ENCODE peak calls at places on chromosome 22, in eight cellular contexts. C is breast epithelium, D is lung, V is endodermal cell, L is tibial artery, U is thoracic aorta, S is PC-3, N is spleen. E is an unnamed sample.
A peak's percentile ranks its signal among the peaks of the same experiment; 100 is the strongest.

GRCh38 chr22:31269892-31270574 is 22.3 kb downstream of the PIK3IP1 start:
- DNase-seq in D (no peak), C (no peak), L (no peak), N (no peak), S (no peak), U (no peak), V (peak; percentile 92), E (no peak)

GRCh38 chr22:30362632-30363281 is 6.0 kb downstream of the CCDC157 start:
- DNase-seq in C (no peak), N (no peak), S (no peak), D (no peak), L (no peak), V (peak; percentile 88), U (no peak), E (no peak)

GRCh38 chr22:44172370-44173108 is 8.2 kb upstream of the PARVG start:
- DNase-seq in S (no peak), N (peak; percentile 95), C (no peak), D (peak; percentile 76), L (peak; percentile 76), V (no peak), U (no peak), E (no peak)

GRCh38 chr22:25165785-25166184 is 33.9 kb upstream of the CRYBB3 start:
- DNase-seq in D (no peak), S (no peak), N (no peak), C (no peak), U (no peak), L (no peak), V (peak; percentile 41), E (no peak)

GRCh38 chr22:25437414-25438160 is 126.9 kb upstream of the GRK3 start:
- DNase-seq in D (no peak), V (peak; percentile 71), C (no peak), N (no peak), U (no peak), L (no peak), S (no peak), E (no peak)

GRCh38 chr22:20629401-20629800 is 122.0 kb downstream of the MED15 start:
- DNase-seq in N (no peak), L (no peak), D (no peak), S (no peak), V (no peak), C (no peak), U (no peak), E (no peak)

GRCh38 chr22:47289316-47289985 is 527.0 kb downstream of the TBC1D22A start:
- DNase-seq in C (peak; percentile 30), L (no peak), N (no peak), U (no peak), D (no peak), S (no peak), V (no peak), E (no peak)

GRCh38 chr22:28179392-28179791 is 260.3 kb upstream of the PITPNB start:
- DNase-seq in L (no peak), N (no peak), U (no peak), C (no peak), V (no peak), D (no peak), S (no peak), E (no peak)

GRCh38 chr22:27993201-27993635 is 74.2 kb upstream of the PITPNB start:
- DNase-seq in C (peak; percentile 41), N (no peak), V (peak; percentile 35), D (no peak), S (no peak), L (peak; percentile 16), U (no peak), E (peak; percentile 68)

GRCh38 chr22:28978158-28978557 is 83.5 kb downstream of the C22orf31 start:
- DNase-seq in C (no peak), N (no peak), U (no peak), L (no peak), V (no peak), S (peak; percentile 14), D (no peak), E (no peak)

GRCh38 chr22:27775698-27776409 is 25.7 kb downstream of the MN1 start:
- DNase-seq in S (no peak), N (no peak), L (no peak), V (peak; percentile 73), U (no peak), D (no peak), C (no peak), E (no peak)

GRCh38 chr22:31173386-31174145 is 13.6 kb downstream of the RNF185 start:
- DNase-seq in L (no peak), S (peak; percentile 72), C (no peak), V (no peak), U (no peak), D (no peak), N (no peak), E (no peak)

GRCh38 chr22:26546282-26546681 is 34.0 kb upstream of the TFIP11 start:
- DNase-seq in C (no peak), S (no peak), L (no peak), D (no peak), N (no peak), U (no peak), V (no peak), E (no peak)

DNA sequence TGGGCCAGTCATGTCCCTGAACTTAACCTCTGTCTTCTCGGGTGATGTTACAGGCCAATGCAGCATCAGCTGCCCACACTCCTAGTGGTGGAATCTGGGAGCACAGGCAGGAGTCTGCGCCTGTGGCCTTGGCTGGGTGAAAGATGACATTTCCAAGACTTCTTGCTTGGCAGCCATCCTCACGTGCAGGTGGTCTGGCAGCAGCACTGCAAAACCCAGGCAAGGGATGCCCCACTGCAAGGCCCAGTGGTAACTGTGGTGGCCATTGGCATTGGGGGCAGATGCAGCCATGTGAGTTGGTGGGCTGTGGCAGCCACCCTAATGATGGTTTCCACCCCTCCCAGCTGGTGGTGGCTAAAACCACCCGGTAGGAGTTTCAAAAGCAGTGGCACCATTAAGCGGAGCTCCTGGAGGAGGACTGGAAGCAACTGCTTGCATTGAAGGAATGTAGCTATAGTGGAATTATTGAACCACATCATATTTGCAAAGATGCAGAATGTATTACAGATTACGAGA is 120.5 kb upstream of the TOP3B start:
- DNase-seq in N (no peak), V (peak; percentile 88), L (no peak), S (peak; percentile 11), C (no peak), U (no peak), D (no peak), E (no peak)
- TF ChIP-seq CTCF in N (no peak), V (peak; percentile 82), L (no peak), S (peak; percentile 48), C (no peak), U (no peak), D (no peak), E (no peak)

GRCh38 chr22:36252754-36253522 is at the start of gene APOL1:
- DNase-seq in V (no peak), D (peak; percentile 54), S (no peak), N (peak; percentile 84), L (no peak), U (no peak), C (peak; percentile 46), E (no peak)
- H3K27ac ChIP-seq in V (no peak within 1 kb of the TSS), D (peak within 1 kb of the TSS; percentile 81), S (no peak within 1 kb of the TSS), N (peak within 1 kb of the TSS; percentile 82), L (peak within 1 kb of the TSS; percentile 65), U (peak within 1 kb of the TSS; percentile 29), C (peak within 1 kb of the TSS; percentile 78), E (peak within 1 kb of the TSS; percentile 76)

GRCh38 chr22:46106279-46107022 is 43.9 kb upstream of the PPARA start:
- DNase-seq in C (no peak), D (no peak), N (no peak), V (no peak), U (no peak), L (no peak), S (no peak), E (no peak)
- H3K4me3 ChIP-seq in C (no peak overlapping the region), D (no peak overlapping the region), N (no peak overlapping the region), V (no peak overlapping the region), U (no peak overlapping the region), L (no peak overlapping the region), S (no peak overlapping the region), E (peak overlapping the region; percentile 20)

DNA sequence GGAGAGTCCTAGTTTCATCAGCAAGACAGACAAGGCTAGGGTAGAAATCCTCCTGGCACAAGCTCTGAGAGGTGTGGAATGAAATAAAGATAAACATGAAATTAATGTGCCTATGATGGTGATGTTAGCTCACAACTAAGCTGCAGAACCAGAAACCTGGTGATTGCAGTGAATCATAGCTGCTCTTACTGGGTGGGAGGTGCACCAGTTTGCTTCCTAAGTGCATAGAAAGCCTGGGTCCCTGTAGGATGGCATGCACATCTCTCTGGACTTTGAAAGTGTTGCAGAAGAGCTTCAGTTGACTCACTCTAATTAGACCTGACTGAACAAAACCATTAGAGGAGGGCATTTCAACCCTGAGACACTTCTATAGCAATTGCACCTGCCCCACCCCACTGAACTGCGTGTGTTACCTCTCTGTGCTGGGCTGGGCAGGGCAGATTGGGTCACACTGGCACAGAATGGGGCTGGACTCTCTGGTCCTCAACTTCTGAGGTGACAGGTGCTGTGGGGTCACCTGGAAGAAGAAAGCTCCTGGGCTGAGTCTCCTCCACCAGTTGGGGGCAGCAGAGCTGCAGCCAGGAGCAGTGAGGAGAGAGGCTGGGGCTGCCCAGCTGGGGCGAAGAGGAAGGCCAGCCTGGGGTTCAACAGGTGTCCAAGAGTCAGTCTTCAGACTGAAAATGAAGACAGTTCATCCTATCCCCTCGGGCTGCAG is 57.9 kb downstream of the GGTLC2 start:
- DNase-seq in V (peak; percentile 79), U (no peak), L (no peak), C (no peak), N (no peak), S (peak; percentile 49), D (no peak), E (peak; percentile 53)
- TF ChIP-seq CTCF in V (peak; percentile 78), U (no peak), L (no peak), C (no peak), N (peak; percentile 37), S (peak; percentile 46), D (no peak), E (no peak)

GRCh38 chr22:37870273-37870672 is 21.1 kb downstream of the EIF3L start:
- DNase-seq in V (no peak), C (no peak), U (no peak), L (no peak), D (no peak), S (no peak), N (no peak), E (no peak)
- H3K27ac ChIP-seq in V (no peak overlapping the region), C (no peak overlapping the region), U (no peak overlapping the region), L (no peak overlapping the region), D (no peak overlapping the region), S (no peak overlapping the region), N (no peak overlapping the region), E (no peak overlapping the region)